ENCODE peak calls at places on chromosomes 1 and 21, in five cellular contexts. G is WERI-Rb-1, V is left ventricle myocardium inferior, P is brain microvascular endothelial cell, Y is HCT116. X is an unnamed sample.

GRCh38 chr1:34984435-34985062 is 598 bp downstream of the TMEM35B start:
- DNase-seq in G (peak), V (peak), P (peak), Y (no peak), X (no peak)

GRCh38 chr1:199170711-199171110 is 531.9 kb downstream of the PTPRC start:
- DNase-seq in G (no peak), V (no peak), P (no peak), Y (no peak), X (no peak)

GRCh38 chr1:201217146-201217545 is 26.5 kb downstream of the IGFN1 start:
- DNase-seq in G (peak), V (no peak), P (no peak), Y (no peak), X (no peak)

GRCh38 chr1:207414606-207415108 is 39.5 kb upstream of the CR2 start:
- DNase-seq in G (no peak), V (no peak), P (no peak), Y (no peak), X (no peak)

GRCh38 chr21:26810266-26810665 is 34.9 kb downstream of the ADAMTS1 start:
- DNase-seq in G (no peak), V (no peak), P (no peak), Y (no peak), X (no peak)

GRCh38 chr1:202158810-202159533 is 1.4 kb downstream of the PTPN7 start:
- DNase-seq in G (peak), V (no peak), P (no peak), Y (no peak), X (no peak)

GRCh38 chr1:55640708-55641473 is 425.7 kb upstream of the USP24 start:
- DNase-seq in G (no peak), V (peak), P (peak), Y (no peak), X (no peak)

GRCh38 chr1:62439652-62440371 is 3.0 kb downstream of the USP1 start:
- DNase-seq in G (no peak), V (no peak), P (no peak), Y (no peak), X (no peak)

GRCh38 chr1:66532214-66532613 is 1.7 kb upstream of the SGIP1 start:
- DNase-seq in G (no peak), V (no peak), P (no peak), Y (no peak), X (no peak)

GRCh38 chr1:93988634-93989350 is 79.6 kb upstream of the GCLM start:
- DNase-seq in G (no peak), V (no peak), P (no peak), Y (no peak), X (no peak)

GRCh38 chr1:43273708-43274107 is 3.9 kb downstream of the TMEM125 start:
- DNase-seq in G (no peak), V (no peak), P (no peak), Y (no peak), X (no peak)

GRCh38 chr1:183198463-183198862 is 12.4 kb downstream of the LAMC2 start:
- DNase-seq in G (no peak), V (no peak), P (peak), Y (no peak), X (no peak)

GRCh38 chr1:1211541-1212511 is 2.1 kb downstream of the TNFRSF4 start:
- DNase-seq in G (no peak), V (peak), P (no peak), Y (no peak), X (no peak)

GRCh38 chr1:204285438-204286322 is 71.9 kb upstream of the GOLT1A start:
- DNase-seq in G (no peak), V (no peak), P (no peak), Y (no peak), X (no peak)

GRCh38 chr1:27374687-27375086 is at the start of gene FCN3:
- DNase-seq in G (no peak), V (no peak), P (no peak), Y (no peak), X (no peak)

GRCh38 chr1:99756598-99756997 is 9.8 kb downstream of the FRRS1 start:
- DNase-seq in G (no peak), V (no peak), P (peak), Y (peak), X (peak)

GRCh38 chr1:9717193-9718005 is 65.9 kb downstream of the PIK3CD start:
- DNase-seq in G (no peak), V (peak), P (no peak), Y (no peak), X (no peak)

GRCh38 chr1:39650431-39650830 is 11.0 kb upstream of the HEYL start:
- DNase-seq in G (no peak), V (no peak), P (no peak), Y (no peak), X (no peak)

GRCh38 chr21:29939859-29940245 is at the start of gene GRIK1:
- DNase-seq in G (peak), V (no peak), P (no peak), Y (no peak), X (no peak)

GRCh38 chr1:5580926-5581325 is 411.3 kb downstream of the NPHP4 start:
- DNase-seq in G (no peak), V (no peak), P (no peak), Y (no peak), X (no peak)

GRCh38 chr1:211323156-211324063 is 3.2 kb upstream of the TRAF5 start:
- DNase-seq in G (peak), V (no peak), P (peak), Y (no peak), X (no peak)

GRCh38 chr21:29343517-29343916 is 44.8 kb downstream of the BACH1 start:
- DNase-seq in G (no peak), V (no peak), P (peak), Y (no peak), X (no peak)

GRCh38 chr1:1294250-1294890 is 13.4 kb downstream of the ACAP3 start:
- DNase-seq in G (no peak), V (no peak), P (no peak), Y (no peak), X (no peak)

GRCh38 chr1:37096523-37096922 is 62.2 kb upstream of the GRIK3 start:
- DNase-seq in G (peak), V (no peak), P (no peak), Y (peak), X (no peak)

GRCh38 chr1:214665606-214666110 is 62.7 kb downstream of the CENPF start:
- DNase-seq in G (no peak), V (no peak), P (peak), Y (no peak), X (no peak)

GRCh38 chr1:74766579-74766978 is 33.6 kb downstream of the TYW3 start:
- DNase-seq in G (no peak), V (no peak), P (no peak), Y (no peak), X (no peak)

GRCh38 chr1:38848069-38848468 is 11.5 kb downstream of the RRAGC start:
- DNase-seq in G (no peak), V (no peak), P (no peak), Y (no peak), X (no peak)

GRCh38 chr21:24995206-24995605 is 612.1 kb downstream of the MRPL39 start:
- DNase-seq in G (no peak), V (no peak), P (no peak), Y (no peak), X (no peak)

GRCh38 chr1:87106158-87106557 is 191.7 kb downstream of the HS2ST1 start:
- DNase-seq in G (no peak), V (no peak), P (no peak), Y (no peak), X (no peak)

GRCh38 chr21:44710756-44711326 is 531 bp downstream of the TSPEAR start:
- DNase-seq in G (peak), V (no peak), P (no peak), Y (no peak), X (no peak)

GRCh38 chr1:65209005-65209885 is 61.2 kb downstream of the AK4 start:
- DNase-seq in G (no peak), V (no peak), P (peak), Y (peak), X (no peak)

GRCh38 chr1:6248161-6248776 is 4.3 kb downstream of the HES3 start:
- DNase-seq in G (no peak), V (no peak), P (no peak), Y (no peak), X (no peak)

GRCh38 chr1:173627269-173627668 is 7.9 kb upstream of the TEX50 start:
- DNase-seq in G (no peak), V (no peak), P (no peak), Y (no peak), X (no peak)

DNA sequence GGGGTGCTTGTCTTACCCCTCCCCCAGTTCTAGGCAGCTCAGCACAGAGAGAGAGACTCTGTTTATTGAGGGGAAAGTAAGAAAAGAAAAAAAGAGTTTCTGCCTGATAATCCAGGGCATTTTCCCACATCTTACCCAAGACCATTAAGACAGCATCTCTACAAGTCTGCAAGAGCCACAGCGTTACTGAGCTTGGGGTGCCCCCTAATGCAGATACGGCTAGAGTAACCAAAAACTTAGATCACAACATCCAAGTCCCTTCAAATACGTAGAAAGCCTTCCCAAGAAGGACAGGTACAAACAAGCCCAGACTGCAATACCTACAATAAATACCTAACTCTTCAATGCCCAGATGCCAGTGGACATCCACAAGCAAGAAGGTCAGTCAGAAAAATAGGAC is 6.2 kb upstream of the TEX50 start:
- DNase-seq in G (no peak), V (no peak), P (no peak), Y (no peak), X (no peak)
- H3K4me3 ChIP-seq in G (no peak), V (no peak), P (no peak), Y (no peak), X (no peak)

GRCh38 chr1:23694371-23694770 is 2.8 kb downstream of the RPL11 start:
- DNase-seq in G (no peak), V (no peak), P (no peak), Y (no peak), X (no peak)
- H3K4me3 ChIP-seq in G (no peak), V (no peak), P (no peak), Y (no peak), X (peak)

GRCh38 chr21:14691924-14692323 is 145.8 kb upstream of the SAMSN1 start:
- DNase-seq in G (no peak), V (no peak), P (no peak), Y (no peak), X (no peak)
- H3K4me3 ChIP-seq in G (no peak), V (no peak), P (no peak), Y (no peak), X (no peak)

DNA sequence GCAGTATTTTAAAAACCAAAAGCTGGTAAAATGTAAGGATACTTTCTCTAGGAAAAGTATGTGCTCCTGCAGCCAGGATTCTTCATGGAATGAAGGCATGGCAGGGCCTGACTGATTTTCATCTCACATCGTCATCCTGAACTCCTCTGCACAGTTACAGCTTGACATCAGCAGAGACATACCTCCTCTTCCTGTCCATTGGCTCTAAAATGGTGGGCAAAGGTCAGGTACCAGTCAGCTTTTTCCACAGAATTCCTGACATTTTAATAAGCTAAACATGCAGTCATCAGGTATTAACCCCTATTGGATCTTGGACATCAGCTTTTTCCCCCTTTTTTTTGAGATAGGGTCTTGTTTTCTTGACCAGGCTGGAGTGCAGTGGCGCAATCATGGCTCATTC is 5.8 kb downstream of the PCNT start:
- DNase-seq in G (no peak), V (no peak), P (no peak), Y (no peak), X (no peak)
- H3K4me3 ChIP-seq in G (no peak), V (no peak), P (no peak), Y (no peak), X (no peak)

GRCh38 chr1:41621256-41621655 is 136.8 kb upstream of the EDN2 start:
- DNase-seq in G (no peak), V (no peak), P (no peak), Y (no peak), X (no peak)

GRCh38 chr1:41621791-41622190 is 137.3 kb upstream of the EDN2 start:
- DNase-seq in G (no peak), V (no peak), P (no peak), Y (no peak), X (no peak)

GRCh38 chr1:41623736-41624135 is 139.3 kb upstream of the EDN2 start:
- DNase-seq in G (no peak), V (no peak), P (no peak), Y (no peak), X (no peak)

GRCh38 chr1:41622402-41622801 is 137.9 kb upstream of the EDN2 start:
- DNase-seq in G (no peak), V (no peak), P (peak), Y (no peak), X (no peak)

GRCh38 chr1:41622859-41623732 is 138.6 kb upstream of the EDN2 start:
- DNase-seq in G (no peak), V (no peak), P (no peak), Y (no peak), X (no peak)
- H3K4me3 ChIP-seq in G (no peak), V (no peak), P (no peak), Y (no peak), X (no peak)

GRCh38 chr21:41648591-41649031 is 118.2 kb downstream of the RIPK4 start:
- DNase-seq in G (no peak), V (no peak), P (peak), Y (no peak), X (no peak)
- H3K4me3 ChIP-seq in G (no peak), V (no peak), P (no peak), Y (no peak), X (peak)

X was measured in keratinocyte.